ENCODE peak calls at places on chromosomes 5 and 9, in eight cellular contexts. L is A549, J is prostate gland, B is right lobe of liver, V is uterus, G is stomach, D is HCT116, Z is spleen. N is an unnamed sample.
A peak's percentile ranks its signal among the peaks of the same experiment; 100 is the strongest.

GRCh38 chr5:157550668-157551067 is 24.9 kb downstream of the ADAM19 start:
- DNase-seq in L (no peak), J (no peak), B (no peak), V (no peak), G (no peak), D (no peak), Z (no peak), N (no peak)

GRCh38 chr9:135273077-135273476 is 185.6 kb downstream of the OLFM1 start:
- DNase-seq in L (no peak), J (no peak), B (no peak), V (no peak), G (no peak), D (no peak), Z (no peak), N (no peak)

GRCh38 chr5:36944607-36945225 is 68.1 kb downstream of the NIPBL start:
- DNase-seq in L (peak; percentile 74), J (no peak), B (no peak), V (no peak), G (no peak), D (peak; percentile 51), Z (no peak), N (no peak)

GRCh38 chr5:114185274-114185673 is 176.6 kb upstream of the KCNN2 start:
- DNase-seq in L (peak; percentile 4), J (no peak), B (no peak), V (no peak), G (no peak), D (no peak), Z (no peak), N (no peak)

GRCh38 chr5:53087596-53087995 is 22.0 kb downstream of the MOCS2 start:
- DNase-seq in L (no peak), J (no peak), B (no peak), V (no peak), G (no peak), D (no peak), Z (no peak), N (no peak)

GRCh38 chr5:87423755-87424154 is 11.0 kb upstream of the CCNH start:
- DNase-seq in L (no peak), J (no peak), B (no peak), V (no peak), G (no peak), D (no peak), Z (no peak), N (no peak)

GRCh38 chr9:113570749-113571711 is 107.5 kb downstream of the RGS3 start:
- DNase-seq in L (no peak), J (no peak), B (no peak), V (no peak), G (no peak), D (no peak), Z (no peak), N (no peak)

GRCh38 chr5:10562202-10563131 is 1.4 kb upstream of the ANKRD33B start:
- DNase-seq in L (no peak), J (no peak), B (no peak), V (no peak), G (no peak), D (no peak), Z (peak; percentile 88), N (no peak)

DNA sequence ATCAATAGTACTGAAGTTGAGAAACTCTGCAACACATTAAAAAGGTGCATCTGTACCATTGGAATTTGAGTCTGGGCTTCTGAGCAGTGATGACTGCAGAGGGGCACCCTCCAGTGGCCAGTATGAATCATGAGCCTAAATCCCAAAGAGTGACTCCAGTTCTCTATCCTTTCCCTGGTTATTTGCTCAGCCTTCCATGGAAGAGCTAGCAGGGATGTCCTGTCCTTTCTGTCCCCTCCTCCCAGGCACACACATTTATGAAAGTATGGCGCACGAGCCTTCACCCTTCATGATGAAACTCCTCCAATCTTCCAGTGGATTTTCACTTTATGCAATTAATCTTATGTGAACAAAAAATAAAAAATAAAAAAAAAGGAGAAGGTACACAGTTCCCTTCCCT is 81.0 kb downstream of the ESM1 start:
- DNase-seq in L (peak; percentile 24), J (no peak), B (no peak), V (no peak), G (no peak), D (no peak), Z (no peak), N (no peak)
- TF ChIP-seq CTCF in L (peak; percentile 37), J (no peak), B (peak; percentile 41), V (no peak), G (no peak), D (peak; percentile 55), Z (no peak), N (no peak)

GRCh38 chr5:140174472-140175366 is at the start of gene CYSTM1:
- DNase-seq in L (peak; percentile 98), J (peak; percentile 97), B (peak; percentile 98), V (peak; percentile 95), G (peak; percentile 99), D (peak; percentile 94), Z (peak; percentile 99), N (peak; percentile 98)
- TF ChIP-seq POLR2A in L (peak; percentile 68), J (peak; percentile 97), B (peak; percentile 88), V (peak; percentile 96), G (peak; percentile 90), D (peak; percentile 87), Z (no peak), N (peak; percentile 67)

GRCh38 chr5:141175933-141176332 is 1.7 kb upstream of the PCDHB8 start:
- DNase-seq in L (no peak), J (no peak), B (no peak), V (no peak), G (no peak), D (no peak), Z (no peak), N (no peak)

DNA sequence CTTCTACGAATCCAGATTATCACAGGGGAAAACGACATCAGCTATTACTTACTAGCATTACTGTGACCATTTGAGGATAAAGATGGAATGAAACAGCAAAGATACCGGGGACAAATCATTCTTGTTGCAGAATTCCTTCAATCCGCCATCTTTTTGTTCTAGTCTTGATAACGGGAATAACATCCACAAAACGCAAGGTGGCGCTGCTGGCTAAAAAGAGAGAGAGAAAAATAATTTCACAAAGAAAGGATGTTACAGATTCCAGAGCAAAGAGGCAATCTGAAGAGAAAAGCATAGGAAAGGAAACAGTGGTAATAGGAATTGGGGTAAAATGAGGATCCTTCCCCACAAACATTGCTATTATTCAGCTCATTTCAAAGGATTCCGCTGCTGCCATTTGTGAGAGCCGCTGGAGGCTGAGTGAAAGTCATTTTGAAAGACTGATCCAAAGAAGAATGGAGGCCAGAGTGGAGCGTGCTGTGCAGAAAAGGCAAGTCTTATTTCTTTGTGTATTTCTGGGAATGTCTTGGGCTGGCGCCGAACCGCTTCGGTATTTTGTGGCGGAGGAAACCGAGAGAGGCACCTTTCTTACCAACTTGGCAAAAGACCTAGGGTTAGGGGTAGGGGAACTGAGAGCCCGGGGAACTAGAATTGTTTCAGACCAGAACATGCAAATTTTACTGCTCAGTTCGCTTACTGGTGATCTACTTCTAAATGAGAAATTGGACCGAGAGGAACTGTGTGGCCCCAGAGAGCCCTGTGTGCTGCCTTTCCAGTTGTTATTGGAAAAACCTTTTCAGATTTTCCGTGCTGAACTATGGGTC is at the start of gene PCDHB7:
- DNase-seq in L (peak; percentile 31), J (no peak), B (no peak), V (no peak), G (no peak), D (peak; percentile 19), Z (no peak), N (peak; percentile 23)
- TF ChIP-seq CTCF in L (no peak), J (no peak), B (peak; percentile 22), V (no peak), G (no peak), D (peak; percentile 71), Z (peak; percentile 31), N (peak; percentile 21)

DNA sequence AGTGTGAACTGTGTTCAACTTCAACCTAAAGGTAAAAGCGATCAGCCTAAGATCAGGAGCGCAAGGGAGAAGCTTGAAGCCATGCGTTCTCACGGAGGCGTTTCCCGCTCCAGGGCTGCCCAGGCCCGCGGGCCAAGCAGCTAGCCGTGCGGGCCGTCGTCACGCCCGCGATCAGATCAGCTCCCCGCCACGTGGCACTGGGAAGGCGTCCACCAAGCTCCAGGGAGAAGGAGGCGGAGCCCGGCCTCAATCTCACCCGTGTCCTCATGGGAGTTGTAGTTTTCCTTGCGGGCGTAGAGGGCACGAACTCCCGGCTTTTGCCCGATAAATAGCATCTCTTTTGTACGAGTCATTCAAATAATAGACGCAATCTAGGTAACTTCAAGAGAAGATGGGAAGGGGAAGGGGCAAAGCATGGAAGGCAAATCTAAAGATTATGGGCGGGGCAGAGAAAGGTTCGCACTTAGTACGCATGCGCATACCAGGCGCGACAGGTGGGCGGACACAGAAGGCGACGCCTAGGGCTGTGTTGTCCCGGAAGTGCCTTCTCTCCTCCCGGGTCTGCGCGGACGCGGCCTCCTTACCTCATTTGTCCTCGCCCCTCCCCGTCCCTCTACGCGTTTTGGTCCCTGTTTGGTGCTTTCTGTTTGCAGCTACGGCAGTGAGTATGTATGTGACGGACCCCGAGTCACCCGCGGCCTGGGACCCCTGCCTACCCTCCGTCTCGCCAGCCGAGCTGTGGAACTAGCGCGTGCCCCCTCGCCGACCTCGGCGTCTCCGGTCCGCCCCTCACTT is 40.8 kb upstream of the ZCCHC7 start:
- DNase-seq in L (peak; percentile 96), J (peak; percentile 91), B (peak; percentile 94), V (peak; percentile 90), G (peak; percentile 94), D (peak; percentile 90), Z (peak; percentile 98), N (peak; percentile 94)
- TF ChIP-seq POLR2A in L (peak; percentile 69), J (peak; percentile 65), B (peak; percentile 76), V (peak; percentile 72), G (peak; percentile 49), D (no peak), Z (no peak), N (peak; percentile 81)

DNA sequence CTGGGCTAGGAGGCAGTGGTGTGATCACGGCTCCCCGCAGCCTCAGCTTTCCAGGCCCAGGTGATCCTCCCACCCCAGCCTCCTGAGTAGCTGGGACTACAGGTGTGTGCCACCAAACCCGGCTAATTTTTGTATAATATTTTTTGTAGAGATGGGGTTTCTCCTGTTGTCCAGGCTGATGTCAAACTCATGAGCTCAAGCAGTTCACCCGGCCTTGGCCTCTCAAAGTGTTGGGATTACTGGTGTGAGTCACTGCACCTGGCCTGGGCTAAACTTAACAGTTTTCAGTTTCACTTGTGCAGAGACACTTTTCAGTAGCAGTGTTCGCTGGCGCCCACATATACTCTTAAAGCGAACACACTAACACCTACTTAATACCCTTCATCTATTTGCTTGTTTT is 205.6 kb upstream of the ZNF608 start:
- DNase-seq in L (no peak), J (no peak), B (no peak), V (no peak), G (peak; percentile 46), D (no peak), Z (no peak), N (no peak)
- TF ChIP-seq CTCF in L (no peak), J (no peak), B (no peak), V (no peak), G (no peak), D (no peak), Z (no peak), N (no peak)

DNA sequence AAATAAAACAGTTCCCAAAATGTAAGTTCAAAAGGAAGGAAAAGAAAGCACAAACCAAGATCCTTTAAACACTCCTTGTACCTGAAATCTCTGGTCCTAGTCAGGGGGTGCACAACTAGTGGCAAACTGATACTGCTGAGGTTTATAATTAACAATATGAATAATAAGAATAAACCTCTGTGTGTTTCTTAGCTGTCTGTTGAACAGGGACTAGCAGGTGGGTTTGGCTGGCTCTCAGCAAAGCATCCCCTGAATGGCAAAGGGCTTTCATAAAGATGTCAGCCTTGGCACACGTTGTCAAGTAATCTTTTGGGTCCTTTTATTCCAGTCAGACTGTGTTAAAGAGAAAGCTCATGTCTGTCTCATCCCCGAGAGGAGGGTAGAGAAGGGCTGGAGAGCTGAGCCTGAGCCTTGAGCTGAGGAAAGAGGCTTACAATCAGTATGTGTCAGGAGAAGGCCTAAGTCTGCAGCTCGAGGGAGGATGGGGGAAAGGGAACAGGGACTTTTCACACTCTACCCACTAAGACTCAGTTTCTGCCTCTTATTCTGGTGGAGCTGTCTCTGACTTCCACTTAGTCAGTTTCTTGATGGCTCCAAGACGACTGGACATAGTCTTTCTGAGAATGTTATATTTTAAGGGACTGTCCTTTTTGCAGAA is 123.0 kb downstream of the GALNT10 start:
- DNase-seq in L (no peak), J (no peak), B (no peak), V (no peak), G (no peak), D (no peak), Z (no peak), N (no peak)
- TF ChIP-seq POLR2A in L (no peak), J (no peak), B (no peak), V (no peak), G (no peak), D (no peak), Z (no peak), N (no peak)

N was measured in thyroid gland.